ENCODE peak calls at places on chromosomes 11 and 22, in seven cellular contexts. N, U, Z, H, A, T and X are unnamed samples.

GRCh38 chr11:93537767-93538261 is 5.4 kb downstream of the SMCO4 start:
- DNase-seq in N (no peak), U (no peak), Z (no peak), H (no peak), A (no peak), T (no peak), X (no peak)

GRCh38 chr22:45787770-45788169 is 116.1 kb downstream of the ATXN10 start:
- DNase-seq in N (no peak), U (no peak), Z (no peak), H (no peak), A (no peak), T (no peak), X (no peak)

GRCh38 chr11:79160786-79161403 is 279.9 kb downstream of the TENM4 start:
- DNase-seq in N (no peak), U (no peak), Z (no peak), H (no peak), A (no peak), T (no peak), X (no peak)

GRCh38 chr22:47329727-47330653 is 567.5 kb downstream of the TBC1D22A start:
- DNase-seq in N (no peak), U (no peak), Z (no peak), H (no peak), A (no peak), T (no peak), X (no peak)

GRCh38 chr22:39179841-39180335 is 27.4 kb upstream of the CBX7 start:
- DNase-seq in N (no peak), U (no peak), Z (no peak), H (no peak), A (no peak), T (no peak), X (peak)

GRCh38 chr22:31346733-31347250 is 646 bp upstream of the PATZ1 start:
- DNase-seq in N (no peak), U (peak), Z (peak), H (no peak), A (no peak), T (peak), X (peak)

GRCh38 chr11:45157247-45158209 is 11.1 kb downstream of the PRDM11 start:
- DNase-seq in N (no peak), U (no peak), Z (no peak), H (no peak), A (no peak), T (no peak), X (peak)

GRCh38 chr11:40129276-40129675 is 1330.2 kb downstream of the LRRC4C start:
- DNase-seq in N (no peak), U (peak), Z (no peak), H (no peak), A (no peak), T (no peak), X (no peak)

GRCh38 chr11:77630311-77630710 is 7.3 kb downstream of the CLNS1A start:
- DNase-seq in N (no peak), U (no peak), Z (no peak), H (no peak), A (no peak), T (no peak), X (no peak)

GRCh38 chr11:63551889-63552266 is 11.3 kb downstream of the PLAAT2 start:
- DNase-seq in N (no peak), U (no peak), Z (no peak), H (no peak), A (peak), T (no peak), X (no peak)

GRCh38 chr22:40276877-40277823 is 69.2 kb upstream of the ADSL start:
- DNase-seq in N (no peak), U (no peak), Z (no peak), H (no peak), A (no peak), T (no peak), X (no peak)